ENCODE peak calls at places on chromosome 21, in four cellular contexts. S is lung, Q is cardiac muscle cell, Z is right lobe of liver. W is an unnamed sample.
A peak's percentile ranks its signal among the peaks of the same experiment; 100 is the strongest.

GRCh38 chr21:34594566-34595234 is 20.2 kb downstream of the RCAN1 start:
- DNase-seq in Q (no peak), S (no peak), Z (no peak), W (no peak)

GRCh38 chr21:35072960-35073359 is 23.9 kb upstream of the RUNX1 start:
- DNase-seq in S (no peak), Z (no peak), Q (no peak), W (no peak)

GRCh38 chr21:42193131-42193671 is 25.7 kb upstream of the ABCG1 start:
- DNase-seq in S (peak; percentile 13), Q (peak; percentile 40), Z (no peak), W (no peak)

GRCh38 chr21:42002421-42002958 is 7.7 kb downstream of the ZBTB21 start:
- DNase-seq in Z (no peak), Q (peak; percentile 61), S (no peak), W (peak; percentile 31)

GRCh38 chr21:28207776-28208175 is 784.9 kb downstream of the LTN1 start:
- DNase-seq in S (no peak), Z (no peak), Q (peak; percentile 68), W (no peak)

GRCh38 chr21:15638856-15639549 is 90.8 kb upstream of the USP25 start:
- DNase-seq in Z (peak; percentile 65), S (peak; percentile 80), Q (peak; percentile 48), W (no peak)

GRCh38 chr21:26850116-26850643 is 5.0 kb upstream of the ADAMTS1 start:
- DNase-seq in Q (peak; percentile 76), Z (no peak), S (no peak), W (no peak)

GRCh38 chr21:25895565-25896205 is 160.9 kb downstream of the GABPA start:
- DNase-seq in Z (no peak), Q (peak; percentile 59), S (no peak), W (no peak)

GRCh38 chr21:41894922-41895557 is 15.9 kb upstream of the PRDM15 start:
- DNase-seq in S (no peak), Z (no peak), Q (peak; percentile 89), W (no peak)

GRCh38 chr21:26098758-26099157 is 71.8 kb downstream of the APP start:
- DNase-seq in S (no peak), Z (no peak), Q (no peak), W (no peak)

GRCh38 chr21:14901482-14901958 is 163.3 kb downstream of the NRIP1 start:
- DNase-seq in Z (no peak), S (no peak), Q (peak; percentile 54), W (no peak)

GRCh38 chr21:16587671-16588379 is 858.0 kb downstream of the USP25 start:
- DNase-seq in Q (peak; percentile 81), Z (no peak), S (no peak), W (peak; percentile 46)

GRCh38 chr21:42820513-42821465 is 58.5 kb downstream of the WDR4 start:
- DNase-seq in Z (no peak), S (no peak), Q (no peak), W (no peak)

GRCh38 chr21:27653481-27653880 is 686.6 kb upstream of the ADAMTS5 start:
- DNase-seq in Z (no peak), S (no peak), Q (no peak), W (no peak)

DNA sequence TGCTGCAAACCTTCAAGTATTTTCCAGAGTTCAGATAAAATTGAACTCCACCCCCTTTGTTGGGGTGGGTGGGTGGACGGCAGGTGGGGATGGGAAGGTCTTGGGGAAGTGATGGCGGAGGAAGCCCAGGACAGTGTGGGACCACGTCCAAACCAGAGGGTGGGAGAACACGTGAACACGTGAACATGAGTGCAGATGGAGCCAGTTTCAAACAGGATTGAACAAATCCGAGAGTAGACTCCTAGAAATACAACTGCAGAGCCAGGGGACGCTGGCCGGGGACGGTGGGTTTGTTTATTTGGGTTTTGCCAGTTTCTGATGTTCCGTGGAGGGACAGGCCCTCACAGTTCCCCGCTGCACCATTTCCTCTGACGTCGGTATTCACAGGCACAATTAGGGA is 2.9 kb downstream of the KRTAP10-2 start:
- DNase-seq in S (no peak), Q (no peak), Z (no peak), W (no peak)
- H3K27ac ChIP-seq in S (no peak overlapping the region), Q (peak overlapping the region; percentile 89), Z (no peak overlapping the region), W (no peak overlapping the region)

GRCh38 chr21:33268392-33268735 is 2.2 kb downstream of the IL10RB start:
- DNase-seq in Q (no peak), S (no peak), Z (no peak), W (no peak)
- H3K27ac ChIP-seq in Q (no peak overlapping the region), S (peak overlapping the region; percentile 44), Z (peak overlapping the region; percentile 36), W (peak overlapping the region; percentile 43)

GRCh38 chr21:45128613-45129226 is 54.3 kb downstream of the ADARB1 start:
- DNase-seq in S (peak; percentile 69), Q (peak; percentile 80), Z (peak; percentile 81), W (no peak)
- H3K27ac ChIP-seq in S (no peak overlapping the region), Q (peak overlapping the region; percentile 41), Z (no peak overlapping the region), W (no peak overlapping the region)

GRCh38 chr21:38911523-38912354 is 106.0 kb downstream of the ETS2 start:
- DNase-seq in Z (no peak), Q (no peak), S (no peak), W (no peak)
- H3K27ac ChIP-seq in Z (peak overlapping the region; percentile 93), Q (no peak overlapping the region), S (no peak overlapping the region), W (peak overlapping the region; percentile 98)

DNA sequence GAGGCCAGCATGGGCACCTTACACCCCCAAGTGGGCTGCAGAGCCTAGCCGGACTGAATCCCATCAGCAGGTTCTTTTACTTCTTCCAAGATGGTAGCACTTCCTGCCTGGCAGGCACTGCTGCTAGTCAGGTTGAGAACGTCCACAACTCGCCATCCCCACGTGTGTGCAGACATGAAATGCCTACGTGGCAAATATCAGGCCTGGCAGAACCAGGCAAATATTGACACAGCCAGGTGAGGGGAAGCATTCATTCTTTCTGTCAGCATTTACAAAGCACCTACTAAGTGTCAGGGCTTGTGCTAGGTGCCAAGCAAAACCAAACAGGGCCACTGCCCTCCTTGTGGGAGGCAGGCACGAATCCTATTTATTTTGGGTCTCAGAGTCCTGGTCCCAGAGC is 52.3 kb upstream of the SIM2 start:
- DNase-seq in Z (no peak), S (no peak), Q (no peak), W (no peak)
- H3K27ac ChIP-seq in Z (no peak overlapping the region), S (no peak overlapping the region), Q (no peak overlapping the region), W (no peak overlapping the region)

DNA sequence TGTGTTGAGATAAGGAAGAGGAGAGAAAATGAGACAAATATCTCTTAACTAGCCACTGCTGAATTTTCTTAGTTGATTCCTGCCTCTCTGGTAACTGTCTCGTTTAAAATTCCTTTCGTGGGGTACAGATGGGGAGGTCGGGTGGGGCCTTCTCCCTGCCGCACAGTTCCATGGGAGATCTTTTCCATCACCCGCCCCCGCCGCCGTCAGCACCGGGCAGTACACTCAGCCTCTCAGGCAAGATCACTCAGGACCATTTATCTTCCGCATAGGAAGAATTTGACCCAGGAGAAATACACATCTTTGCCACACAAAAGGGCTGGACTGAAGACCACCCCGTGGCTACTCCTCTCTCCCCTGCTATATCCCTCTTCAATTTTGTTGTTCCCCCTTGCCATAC is 2.3 kb upstream of the VPS26C start:
- DNase-seq in Z (no peak), Q (no peak), S (no peak), W (no peak)
- H3K27ac ChIP-seq in Z (no peak overlapping the region), Q (peak overlapping the region; percentile 31), S (no peak overlapping the region), W (no peak overlapping the region)

GRCh38 chr21:46425566-46425965 is 33.1 kb upstream of the DIP2A start:
- DNase-seq in Z (no peak), Q (no peak), S (no peak), W (no peak)
- H3K27ac ChIP-seq in Z (no peak overlapping the region), Q (no peak overlapping the region), S (no peak overlapping the region), W (no peak overlapping the region)

GRCh38 chr21:44957047-44957831 is 17.4 kb downstream of the SLX9 start:
- DNase-seq in Z (peak; percentile 47), S (no peak), Q (no peak), W (no peak)
- H3K27ac ChIP-seq in Z (no peak overlapping the region), S (no peak overlapping the region), Q (no peak overlapping the region), W (no peak overlapping the region)

GRCh38 chr21:45430521-45431501 is 25.8 kb downstream of the COL18A1 start:
- DNase-seq in S (no peak), Q (no peak), Z (no peak), W (no peak)
- H3K27ac ChIP-seq in S (no peak overlapping the region), Q (peak overlapping the region; percentile 100), Z (no peak overlapping the region), W (no peak overlapping the region)